ENCODE peak calls at places on chromosomes 11 and 22, in five cellular contexts. One of them, this sample, is unnamed.

GRCh38 chr22:35186492-35186891 is 70.8 kb upstream of the HMGXB4 start:
- DNase-seq in H1: no peak
- DNase-seq in H9: no peak
- DNase-seq in trophoblast cell: no peak
- DNase-seq in mesenchymal stem cell: no peak
- DNase-seq in this sample: no peak

GRCh38 chr22:46763051-46763705 is 728 bp downstream of the TBC1D22A start:
- DNase-seq in H1: no peak
- DNase-seq in trophoblast cell: peak; percentile 62
- DNase-seq in H9: no peak
- DNase-seq in mesenchymal stem cell: peak; percentile 46
- DNase-seq in this sample: no peak

GRCh38 chr11:65414776-65415498 is 7.7 kb upstream of the NEAT1 start:
- DNase-seq in mesenchymal stem cell: peak; percentile 57
- DNase-seq in trophoblast cell: no peak
- DNase-seq in H1: no peak
- DNase-seq in H9: peak; percentile 25
- DNase-seq in this sample: no peak

GRCh38 chr22:42793848-42794405 is 63.1 kb downstream of the ARFGAP3 start:
- DNase-seq in H9: no peak
- DNase-seq in mesenchymal stem cell: no peak
- DNase-seq in trophoblast cell: no peak
- DNase-seq in H1: no peak
- DNase-seq in this sample: no peak

GRCh38 chr11:65381721-65382035 is 768 bp downstream of the SLC25A45 start:
- DNase-seq in mesenchymal stem cell: peak; percentile 90
- DNase-seq in H1: no peak
- DNase-seq in H9: no peak
- DNase-seq in trophoblast cell: peak; percentile 84
- DNase-seq in this sample: no peak

GRCh38 chr22:39690901-39691620 is 120.5 kb downstream of the CACNA1I start:
- DNase-seq in trophoblast cell: no peak
- DNase-seq in H9: peak; percentile 47
- DNase-seq in H1: no peak
- DNase-seq in mesenchymal stem cell: no peak
- DNase-seq in this sample: peak; percentile 66

GRCh38 chr11:95931916-95932315 is 8.0 kb upstream of the MTMR2 start:
- DNase-seq in H9: no peak
- DNase-seq in H1: no peak
- DNase-seq in trophoblast cell: no peak
- DNase-seq in mesenchymal stem cell: no peak
- DNase-seq in this sample: no peak

GRCh38 chr11:74948546-74948897 is 369 bp downstream of the XRRA1 start:
- DNase-seq in mesenchymal stem cell: no peak
- DNase-seq in trophoblast cell: no peak
- DNase-seq in H1: no peak
- DNase-seq in H9: no peak
- DNase-seq in this sample: no peak

GRCh38 chr11:123238297-123238696 is 43.2 kb upstream of the CLMP start:
- DNase-seq in H9: no peak
- DNase-seq in mesenchymal stem cell: no peak
- DNase-seq in trophoblast cell: no peak
- DNase-seq in H1: no peak
- DNase-seq in this sample: no peak

GRCh38 chr11:88378422-88379066 is 41.0 kb upstream of the CTSC start:
- DNase-seq in H1: no peak
- DNase-seq in mesenchymal stem cell: no peak
- DNase-seq in H9: no peak
- DNase-seq in trophoblast cell: no peak
- DNase-seq in this sample: no peak

GRCh38 chr11:125955856-125956255 is 10.0 kb downstream of the VSIG10L2 start:
- DNase-seq in mesenchymal stem cell: no peak
- DNase-seq in trophoblast cell: no peak
- DNase-seq in H9: no peak
- DNase-seq in H1: no peak
- DNase-seq in this sample: no peak

GRCh38 chr11:61054513-61054912 is 47.8 kb upstream of the CD5 start:
- DNase-seq in H1: no peak
- DNase-seq in trophoblast cell: no peak
- DNase-seq in mesenchymal stem cell: no peak
- DNase-seq in H9: no peak
- DNase-seq in this sample: no peak

GRCh38 chr11:121869478-121869877 is 246.5 kb downstream of the BLID start:
- DNase-seq in trophoblast cell: no peak
- DNase-seq in H1: no peak
- DNase-seq in H9: no peak
- DNase-seq in mesenchymal stem cell: no peak
- DNase-seq in this sample: no peak

GRCh38 chr11:118911113-118911879 is 14.4 kb downstream of the BCL9L start:
- DNase-seq in mesenchymal stem cell: peak; percentile 83
- DNase-seq in trophoblast cell: peak; percentile 64
- DNase-seq in H9: peak; percentile 57
- DNase-seq in H1: no peak
- DNase-seq in this sample: no peak

GRCh38 chr11:31045335-31045734 is 324.2 kb downstream of the DCDC1 start:
- DNase-seq in mesenchymal stem cell: no peak
- DNase-seq in H1: no peak
- DNase-seq in H9: no peak
- DNase-seq in trophoblast cell: no peak
- DNase-seq in this sample: peak; percentile 6

DNA sequence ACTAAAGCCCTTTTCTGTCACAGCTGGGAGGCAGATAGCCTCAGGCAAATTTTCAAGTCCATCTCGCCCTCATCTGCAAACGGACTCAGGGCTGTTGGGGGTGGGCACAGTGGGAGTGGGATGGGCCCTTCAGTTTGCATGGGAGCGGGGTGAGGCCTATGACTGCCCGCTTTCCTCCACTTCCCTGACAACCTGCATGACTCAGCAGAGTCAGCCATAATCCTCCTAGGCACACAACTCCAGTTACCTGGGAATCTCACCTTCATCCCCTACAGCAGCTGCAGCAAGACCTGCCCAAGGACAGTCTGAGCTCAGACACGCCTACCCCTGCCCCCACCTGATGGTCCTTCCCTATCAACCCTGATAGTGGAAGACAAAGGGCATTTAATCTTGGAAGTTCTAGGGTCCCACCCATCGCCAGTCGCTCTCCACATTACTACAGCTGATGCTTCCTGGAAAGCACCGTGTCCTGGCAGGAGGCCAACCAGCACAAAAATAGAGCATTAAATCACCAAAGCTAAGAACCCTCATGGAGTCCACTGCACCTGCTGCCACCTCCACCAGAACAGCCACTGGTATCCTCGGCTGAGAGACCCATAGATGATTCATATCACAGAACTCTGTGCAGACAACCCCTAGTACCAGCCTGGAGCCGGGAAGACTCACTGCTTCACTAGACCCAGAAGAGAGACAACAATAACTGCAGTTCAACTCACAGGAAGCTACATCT is 319.3 kb downstream of the DCDC1 start:
- DNase-seq in mesenchymal stem cell: no peak
- DNase-seq in trophoblast cell: no peak
- DNase-seq in H1: no peak
- DNase-seq in H9: peak; percentile 35
- DNase-seq in this sample: no peak
- H2BK120ac ChIP-seq in mesenchymal stem cell: no peak overlapping the region
- H2BK120ac ChIP-seq in trophoblast cell: no peak overlapping the region
- H2BK120ac ChIP-seq in H1: no peak overlapping the region
- H2BK120ac ChIP-seq in H9: no peak overlapping the region
- H2BK120ac ChIP-seq in this sample: no peak overlapping the region

GRCh38 chr11:104219081-104219480 is 55.1 kb upstream of the PDGFD start:
- DNase-seq in H1: no peak
- DNase-seq in mesenchymal stem cell: no peak
- DNase-seq in H9: no peak
- DNase-seq in trophoblast cell: no peak
- DNase-seq in this sample: no peak
- H3K4me2 ChIP-seq in H1: no peak overlapping the region
- H3K4me2 ChIP-seq in mesenchymal stem cell: no peak overlapping the region
- H3K4me2 ChIP-seq in H9: no peak overlapping the region
- H3K4me2 ChIP-seq in trophoblast cell: no peak overlapping the region
- H3K4me2 ChIP-seq in this sample: no peak overlapping the region

GRCh38 chr11:120715239-120715638 is 203.7 kb downstream of the GRIK4 start:
- DNase-seq in trophoblast cell: no peak
- DNase-seq in H9: no peak
- DNase-seq in mesenchymal stem cell: no peak
- DNase-seq in H1: no peak
- DNase-seq in this sample: no peak

GRCh38 chr11:120710354-120711187 is 199.0 kb downstream of the GRIK4 start:
- DNase-seq in H9: peak; percentile 69
- DNase-seq in H1: peak; percentile 55
- DNase-seq in trophoblast cell: peak; percentile 47
- DNase-seq in mesenchymal stem cell: peak; percentile 94
- DNase-seq in this sample: peak; percentile 55

GRCh38 chr11:120712014-120712413 is 200.5 kb downstream of the GRIK4 start:
- DNase-seq in H9: no peak
- DNase-seq in H1: peak; percentile 31
- DNase-seq in mesenchymal stem cell: no peak
- DNase-seq in trophoblast cell: no peak
- DNase-seq in this sample: no peak

GRCh38 chr11:120714448-120714847 is 202.9 kb downstream of the GRIK4 start:
- DNase-seq in H1: no peak
- DNase-seq in mesenchymal stem cell: peak; percentile 35
- DNase-seq in H9: no peak
- DNase-seq in trophoblast cell: no peak
- DNase-seq in this sample: no peak

GRCh38 chr11:120712862-120713770 is 201.6 kb downstream of the GRIK4 start:
- DNase-seq in trophoblast cell: no peak
- DNase-seq in H9: no peak
- DNase-seq in H1: no peak
- DNase-seq in mesenchymal stem cell: peak; percentile 30
- DNase-seq in this sample: no peak
- H2BK12ac ChIP-seq in trophoblast cell: no peak overlapping the region
- H2BK12ac ChIP-seq in H9: no peak overlapping the region
- H2BK12ac ChIP-seq in H1: no peak overlapping the region
- H2BK12ac ChIP-seq in mesenchymal stem cell: no peak overlapping the region
- H2BK12ac ChIP-seq in this sample: no peak overlapping the region

GRCh38 chr11:45085657-45086501 is 60.6 kb upstream of the PRDM11 start:
- DNase-seq in trophoblast cell: peak; percentile 83
- DNase-seq in mesenchymal stem cell: no peak
- DNase-seq in H9: peak; percentile 54
- DNase-seq in H1: no peak
- DNase-seq in this sample: no peak
- H2BK120ac ChIP-seq in trophoblast cell: no peak overlapping the region
- H2BK120ac ChIP-seq in mesenchymal stem cell: peak overlapping the region; percentile 81
- H2BK120ac ChIP-seq in H9: no peak overlapping the region
- H2BK120ac ChIP-seq in H1: peak overlapping the region; percentile 2
- H2BK120ac ChIP-seq in this sample: no peak overlapping the region

DNA sequence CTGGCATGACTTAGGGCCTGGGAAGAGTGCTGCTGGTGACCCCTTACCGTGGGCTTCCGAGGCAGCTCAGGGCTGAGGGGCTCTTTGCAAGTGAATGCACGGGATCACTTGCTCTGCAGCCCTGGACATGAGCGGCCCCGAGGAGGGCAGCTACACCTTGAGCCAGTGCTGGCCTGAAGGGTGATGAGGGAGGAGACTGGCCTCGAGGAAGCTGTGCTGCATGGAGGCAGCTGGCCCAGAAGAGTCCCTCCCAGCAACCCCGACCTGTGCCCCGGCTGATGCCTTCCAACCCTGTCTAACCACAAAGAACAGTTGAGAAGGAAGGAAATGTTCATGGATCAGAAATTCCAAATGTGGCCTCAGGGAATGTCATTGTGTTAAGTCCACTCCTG is 45.2 kb downstream of the TBX1 start:
- DNase-seq in H9: peak; percentile 15
- DNase-seq in trophoblast cell: no peak
- DNase-seq in H1: no peak
- DNase-seq in mesenchymal stem cell: no peak
- DNase-seq in this sample: no peak
- H3K4me2 ChIP-seq in H9: no peak overlapping the region
- H3K4me2 ChIP-seq in trophoblast cell: no peak overlapping the region
- H3K4me2 ChIP-seq in H1: no peak overlapping the region
- H3K4me2 ChIP-seq in mesenchymal stem cell: no peak overlapping the region
- H3K4me2 ChIP-seq in this sample: no peak overlapping the region

GRCh38 chr11:132408877-132409276 is 1038.5 kb downstream of the NTM start:
- DNase-seq in mesenchymal stem cell: no peak
- DNase-seq in H9: no peak
- DNase-seq in trophoblast cell: no peak
- DNase-seq in H1: no peak
- DNase-seq in this sample: no peak

GRCh38 chr11:132410383-132410782 is 1040.0 kb downstream of the NTM start:
- DNase-seq in trophoblast cell: no peak
- DNase-seq in H1: no peak
- DNase-seq in H9: no peak
- DNase-seq in mesenchymal stem cell: no peak
- DNase-seq in this sample: no peak

GRCh38 chr11:132409591-132410375 is 1039.4 kb downstream of the NTM start:
- DNase-seq in H9: no peak
- DNase-seq in trophoblast cell: no peak
- DNase-seq in H1: no peak
- DNase-seq in mesenchymal stem cell: no peak
- DNase-seq in this sample: no peak

DNA sequence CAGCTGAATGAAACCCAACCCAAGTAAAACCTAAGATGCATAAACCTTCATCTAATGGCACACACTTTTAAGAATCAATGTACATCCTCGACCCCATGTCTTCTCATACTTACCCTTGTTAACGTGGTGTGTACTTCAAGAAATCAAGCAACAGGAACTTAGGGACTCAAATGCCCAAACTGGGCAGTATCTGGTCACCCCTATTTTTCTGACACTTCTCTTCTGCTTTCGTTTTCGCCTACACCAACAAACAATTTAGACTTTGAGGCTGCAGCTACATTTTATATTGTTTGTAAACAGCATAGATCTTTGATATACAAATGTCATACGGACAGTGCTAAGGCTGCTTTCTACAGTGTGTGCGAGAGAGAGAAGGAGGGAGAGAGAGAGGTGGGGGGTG is 1044.0 kb downstream of the NTM start:
- DNase-seq in H1: no peak
- DNase-seq in trophoblast cell: no peak
- DNase-seq in H9: no peak
- DNase-seq in mesenchymal stem cell: no peak
- DNase-seq in this sample: no peak
- H2BK12ac ChIP-seq in H1: no peak overlapping the region
- H2BK12ac ChIP-seq in trophoblast cell: no peak overlapping the region
- H2BK12ac ChIP-seq in H9: no peak overlapping the region
- H2BK12ac ChIP-seq in mesenchymal stem cell: no peak overlapping the region
- H2BK12ac ChIP-seq in this sample: no peak overlapping the region

GRCh38 chr11:1139441-1140066 is 18.2 kb upstream of the MUC5AC start:
- DNase-seq in trophoblast cell: no peak
- DNase-seq in H1: no peak
- DNase-seq in H9: no peak
- DNase-seq in mesenchymal stem cell: peak; percentile 12
- DNase-seq in this sample: no peak
- H2BK120ac ChIP-seq in trophoblast cell: no peak overlapping the region
- H2BK120ac ChIP-seq in H1: no peak overlapping the region
- H2BK120ac ChIP-seq in H9: no peak overlapping the region
- H2BK120ac ChIP-seq in mesenchymal stem cell: no peak overlapping the region
- H2BK120ac ChIP-seq in this sample: no peak overlapping the region

GRCh38 chr11:36265793-36266628 is 23.2 kb downstream of the COMMD9 start:
- DNase-seq in trophoblast cell: peak; percentile 20
- DNase-seq in H1: peak; percentile 88
- DNase-seq in H9: peak; percentile 76
- DNase-seq in mesenchymal stem cell: peak; percentile 47
- DNase-seq in this sample: peak; percentile 71
- H3K4me2 ChIP-seq in trophoblast cell: no peak overlapping the region
- H3K4me2 ChIP-seq in H1: no peak overlapping the region
- H3K4me2 ChIP-seq in H9: no peak overlapping the region
- H3K4me2 ChIP-seq in mesenchymal stem cell: no peak overlapping the region
- H3K4me2 ChIP-seq in this sample: no peak overlapping the region

This sample was measured in neuronal stem cell.